ENCODE peak calls at places on chromosomes 16 and 17, in six cellular contexts. X is thoracic aorta; I is BE2C; J is CD4-positive, alpha-beta T cell; N is H7; U is fibroblast of lung. A is an unnamed sample. For H3K27me3, the result is how much of the 10 kb centered on the place peaks cover.

GRCh38 chr16:57544129-57544653 is 1.7 kb downstream of the ADGRG5 start:
- DNase-seq in I (no peak), J (no peak), N (peak), X (no peak), U (peak), A (no peak)

GRCh38 chr17:75685508-75685907 is 18.4 kb downstream of the SAP30BP start:
- DNase-seq in X (no peak), U (peak), J (no peak), I (no peak), N (no peak), A (no peak)

GRCh38 chr16:14494396-14494795 is 135.7 kb downstream of the PARN start:
- DNase-seq in J (no peak), U (peak), X (no peak), I (no peak), N (no peak), A (no peak)

GRCh38 chr17:31373150-31374082 is 18.1 kb upstream of the RAB11FIP4 start:
- DNase-seq in U (peak), X (no peak), N (no peak), J (no peak), I (no peak), A (peak)

GRCh38 chr17:46832945-46833839 is 14.7 kb upstream of the WNT3 start:
- DNase-seq in N (no peak), I (no peak), J (no peak), U (peak), X (no peak), A (peak)

GRCh38 chr17:5899496-5900195 is 170.5 kb upstream of the WSCD1 start:
- DNase-seq in J (no peak), U (no peak), X (no peak), N (no peak), I (no peak), A (no peak)

GRCh38 chr16:3645504-3646347 is 8.8 kb upstream of the DNASE1 start:
- DNase-seq in U (peak), J (no peak), I (no peak), X (no peak), N (peak), A (peak)

GRCh38 chr16:4648917-4649316 is 24.3 kb downstream of the MGRN1 start:
- DNase-seq in X (no peak), N (no peak), J (no peak), I (no peak), U (no peak), A (no peak)

GRCh38 chr17:78019976-78020716 is 61.6 kb downstream of the TNRC6C start:
- DNase-seq in I (no peak), N (no peak), X (no peak), J (no peak), U (no peak), A (no peak)

GRCh38 chr16:14018848-14019247 is 52.3 kb upstream of the MRTFB start:
- DNase-seq in U (no peak), J (no peak), I (no peak), N (peak), X (no peak), A (no peak)

GRCh38 chr16:4392382-4393242 is 21.0 kb downstream of the VASN start:
- DNase-seq in I (peak), J (no peak), U (peak), X (no peak), N (peak), A (peak)

GRCh38 chr17:68427575-68427974 is 29.7 kb downstream of the WIPI1 start:
- DNase-seq in I (no peak), N (no peak), U (no peak), X (no peak), J (no peak), A (no peak)

GRCh38 chr17:55285340-55286301 is 20.9 kb downstream of the HLF start:
- DNase-seq in I (peak), U (peak), J (no peak), N (no peak), X (peak), A (peak)

GRCh38 chr16:65339062-65339461 is 217.2 kb upstream of the CDH11 start:
- DNase-seq in U (peak), I (no peak), N (no peak), X (no peak), J (no peak), A (no peak)

GRCh38 chr16:8611886-8612595 is 9.5 kb upstream of the METTL22 start:
- DNase-seq in I (no peak), U (no peak), N (no peak), J (no peak), X (no peak), A (peak)

GRCh38 chr16:11632455-11632921 is 35.8 kb upstream of the SNN start:
- DNase-seq in X (no peak), U (peak), I (no peak), J (no peak), N (peak), A (peak)

GRCh38 chr17:58666858-58667267 is 25.0 kb downstream of the TEX14 start:
- DNase-seq in N (no peak), X (peak), J (no peak), U (peak), I (no peak), A (peak)

GRCh38 chr17:34075076-34075475 is 180.0 kb upstream of the CCL2 start:
- DNase-seq in X (no peak), N (no peak), U (no peak), J (no peak), I (no peak), A (no peak)

GRCh38 chr17:47902039-47902744 is 6.2 kb downstream of the SP2 start:
- DNase-seq in I (no peak), J (no peak), N (peak), U (no peak), X (no peak), A (no peak)

GRCh38 chr16:74751658-74752057 is 23.0 kb downstream of the FA2H start:
- DNase-seq in N (no peak), J (no peak), X (no peak), I (no peak), U (no peak), A (no peak)

GRCh38 chr17:11558681-11559234 is 39.5 kb upstream of the DNAH9 start:
- DNase-seq in I (no peak), J (no peak), N (peak), U (no peak), X (no peak), A (no peak)

GRCh38 chr16:84739349-84740124 is 39.7 kb downstream of the USP10 start:
- DNase-seq in U (peak), N (no peak), I (no peak), X (no peak), J (no peak), A (peak)

GRCh38 chr16:86664518-86665318 is 86.4 kb downstream of the FOXL1 start:
- DNase-seq in X (no peak), U (peak), J (no peak), I (no peak), N (no peak), A (peak)

GRCh38 chr17:38543403-38544174 is 62.2 kb downstream of the SRCIN1 start:
- DNase-seq in U (no peak), N (peak), J (no peak), I (no peak), X (no peak), A (no peak)

GRCh38 chr16:27547134-27547533 is 2.6 kb downstream of the GTF3C1 start:
- DNase-seq in I (peak), N (no peak), X (no peak), J (no peak), U (peak), A (peak)

GRCh38 chr16:27839419-27839818 is 224.1 kb downstream of the GSG1L start:
- DNase-seq in U (peak), X (no peak), I (no peak), J (no peak), N (no peak), A (peak)

GRCh38 chr16:2233872-2234812 is 2.1 kb upstream of the DNASE1L2 start:
- DNase-seq in X (no peak), U (no peak), I (no peak), N (peak), J (no peak), A (no peak)

GRCh38 chr17:50887705-50888245 is 21.6 kb upstream of the TOB1 start:
- DNase-seq in I (no peak), U (no peak), N (no peak), J (no peak), X (no peak), A (no peak)

GRCh38 chr16:48452991-48453760 is 68.0 kb upstream of the SIAH1 start:
- DNase-seq in N (no peak), U (no peak), I (no peak), X (no peak), J (no peak), A (no peak)

GRCh38 chr16:85326113-85326793 is 214.0 kb upstream of the CIBAR2 start:
- DNase-seq in N (no peak), X (no peak), U (no peak), I (no peak), J (no peak), A (peak)

GRCh38 chr17:41801374-41802062 is 10.2 kb downstream of the P3H4 start:
- DNase-seq in J (peak), U (peak), N (peak), I (peak), X (peak), A (peak)

GRCh38 chr17:79414063-79414462 is 196.8 kb downstream of the RBFOX3 start:
- DNase-seq in U (no peak), J (no peak), N (no peak), X (no peak), I (no peak), A (no peak)

GRCh38 chr17:79413591-79413990 is 197.3 kb downstream of the RBFOX3 start:
- DNase-seq in J (no peak), X (no peak), N (no peak), U (no peak), I (no peak), A (no peak)

GRCh38 chr17:79410681-79411080 is 200.2 kb downstream of the RBFOX3 start:
- DNase-seq in X (no peak), J (no peak), N (no peak), U (no peak), I (no peak), A (no peak)

GRCh38 chr17:79412110-79412509 is 198.7 kb downstream of the RBFOX3 start:
- DNase-seq in X (no peak), N (no peak), U (no peak), I (no peak), J (no peak), A (no peak)

GRCh38 chr17:79411419-79411818 is 199.4 kb downstream of the RBFOX3 start:
- DNase-seq in U (no peak), N (no peak), J (no peak), I (no peak), X (no peak), A (no peak)
- H3K27me3 ChIP-seq in U (under half), N (under half), J (under half), I (half or more), X (under half), A (under half)

DNA sequence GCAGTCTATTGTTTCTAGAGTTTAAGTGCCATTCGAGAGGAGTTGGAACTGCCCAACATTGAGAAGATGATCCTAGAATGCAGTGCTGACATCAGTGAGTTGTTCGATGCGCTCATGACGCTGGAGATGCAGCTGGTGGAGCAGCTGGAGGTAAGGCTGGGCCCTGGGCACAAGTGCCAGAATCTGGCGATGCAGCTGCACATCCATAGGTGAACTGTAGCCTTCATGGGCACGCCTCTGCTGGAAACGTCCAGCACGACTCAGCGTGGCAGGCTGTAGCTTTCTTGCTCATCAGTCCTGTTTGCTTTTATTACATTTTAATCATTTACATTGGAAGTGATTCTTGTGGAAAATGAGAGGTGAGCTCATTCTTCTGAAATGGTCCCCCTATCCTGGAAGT is 31.7 kb downstream of the DRC3 start:
- DNase-seq in J (no peak), I (no peak), N (no peak), X (no peak), U (no peak), A (peak)
- H3K27me3 ChIP-seq in J (under half), I (under half), N (under half), X (under half), U (under half), A (under half)

DNA sequence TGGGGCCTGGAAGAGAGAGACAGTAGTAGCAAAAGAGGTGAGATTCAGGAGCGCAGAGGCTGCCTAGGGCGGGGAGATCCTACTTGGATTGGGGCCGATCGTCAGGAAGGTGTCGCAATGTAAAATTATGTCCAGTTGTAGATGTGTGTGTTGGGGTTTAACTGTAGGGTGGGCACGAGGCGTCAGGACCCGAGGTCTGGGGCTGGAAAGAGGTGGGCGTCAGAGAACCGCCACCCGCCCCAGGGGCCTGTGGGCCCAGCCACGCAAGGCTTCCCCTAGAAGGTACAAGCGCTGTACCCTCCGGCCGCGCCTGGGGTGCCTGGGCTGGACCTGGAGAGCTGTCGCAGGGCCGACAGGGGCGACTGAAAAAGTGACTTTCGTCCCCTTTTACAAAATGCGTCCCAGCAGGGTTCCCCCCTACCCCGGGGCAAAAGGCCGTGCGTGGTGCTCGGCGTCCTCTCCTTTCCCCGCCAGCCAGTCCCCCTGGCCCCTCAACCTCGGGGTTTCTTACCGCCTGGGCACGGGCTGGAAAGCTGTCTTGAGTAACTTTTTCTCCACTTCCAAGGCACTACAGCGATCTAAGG is 2.8 kb downstream of the IRX3 start:
- DNase-seq in U (no peak), N (peak), J (no peak), I (no peak), X (no peak), A (no peak)
- H3K27me3 ChIP-seq in U (half or more), N (half or more), J (half or more), I (half or more), X (under half), A (half or more)

DNA sequence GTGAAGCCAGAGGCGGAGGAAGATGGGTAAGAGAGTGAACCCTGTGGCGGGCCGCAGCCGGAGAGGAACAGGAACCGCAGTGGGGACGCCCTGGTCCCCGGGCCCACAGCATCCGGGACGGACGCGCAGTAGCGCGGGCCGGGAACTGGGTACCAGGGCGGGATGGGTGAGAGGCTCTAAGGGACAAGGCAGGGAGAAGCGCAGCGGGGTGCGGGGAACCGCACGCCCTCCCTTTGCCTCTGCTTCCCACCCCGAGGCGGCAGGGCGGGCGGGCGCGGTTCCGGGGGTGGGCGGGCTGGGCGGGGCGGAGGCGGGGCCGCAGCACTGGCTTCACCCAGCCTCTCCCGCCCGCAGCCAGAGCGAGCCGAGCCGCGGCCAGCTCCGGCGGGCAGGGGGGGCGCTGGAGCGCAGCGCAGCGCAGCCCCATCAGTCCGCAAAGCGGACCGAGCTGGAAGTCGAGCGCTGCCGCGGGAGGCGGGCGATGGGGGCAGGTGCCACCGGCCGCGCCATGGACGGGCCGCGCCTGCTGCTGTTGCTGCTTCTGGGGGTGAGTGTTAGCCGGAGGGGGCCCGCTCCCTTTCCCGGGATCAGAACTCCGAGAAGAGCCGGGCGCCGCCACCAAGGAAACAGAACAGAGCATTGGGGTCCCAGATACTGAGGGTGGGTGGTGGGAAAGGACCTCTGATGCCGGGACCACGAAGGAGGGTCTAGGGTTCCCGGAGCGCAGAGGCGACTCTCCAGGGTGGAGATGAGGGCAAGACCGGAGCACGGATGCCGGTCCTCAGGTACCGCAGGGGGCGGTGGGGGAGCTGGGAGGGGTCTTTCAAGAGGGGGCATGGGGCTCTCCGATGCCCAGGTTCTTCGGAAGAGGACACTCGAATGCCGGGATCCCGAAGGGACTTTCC is at the start of gene NGFR:
- DNase-seq in I (peak), U (peak), J (peak), X (no peak), N (peak), A (peak)
- H3K27me3 ChIP-seq in I (under half), U (under half), J (under half), X (under half), N (under half), A (half or more)

GRCh38 chr16:68984467-68984866 is 121.0 kb upstream of the HAS3 start:
- DNase-seq in U (no peak), J (no peak), X (no peak), I (no peak), N (no peak), A (no peak)
- H3K27me3 ChIP-seq in U (under half), J (under half), X (under half), I (under half), N (under half), A (under half)